ENCODE peak calls at places on chromosome 18, in eight cellular contexts. H is HCT116; K is CD8-positive, alpha-beta T cell; O is lower lobe of right lung; F is omental fat pad; Q is Calu3; B is HFFc6; W is epithelial cell of proximal tubule. L is an unnamed sample.

GRCh38 chr18:3211236-3211992 is 8.4 kb downstream of the MYOM1 start:
- DNase-seq in Q (no peak), W (peak; percentile 80), B (peak; percentile 9), K (no peak), O (no peak), F (no peak), H (no peak), L (no peak)

GRCh38 chr18:3060667-3061580 is 48.0 kb upstream of the LPIN2 start:
- DNase-seq in B (no peak), Q (no peak), F (no peak), H (no peak), K (no peak), W (no peak), O (no peak), L (no peak)

GRCh38 chr18:2883137-2883671 is 36.4 kb downstream of the EMILIN2 start:
- DNase-seq in B (no peak), W (no peak), K (peak; percentile 34), Q (no peak), O (no peak), H (no peak), F (no peak), L (no peak)

GRCh38 chr18:36668349-36668748 is 160.5 kb downstream of the TPGS2 start:
- DNase-seq in B (no peak), Q (no peak), H (no peak), F (no peak), O (no peak), W (no peak), K (no peak), L (no peak)

GRCh38 chr18:25282282-25282681 is 69.7 kb downstream of the ZNF521 start:
- DNase-seq in W (no peak), Q (no peak), F (no peak), O (peak; percentile 50), K (no peak), B (no peak), H (no peak), L (no peak)

GRCh38 chr18:22176622-22177495 is 7.5 kb downstream of the GATA6 start:
- DNase-seq in W (no peak), O (peak; percentile 60), Q (no peak), H (no peak), F (no peak), K (no peak), B (no peak), L (no peak)

GRCh38 chr18:62289047-62289446 is 36.1 kb upstream of the TNFRSF11A start:
- DNase-seq in Q (no peak), W (no peak), F (no peak), K (no peak), O (no peak), H (no peak), B (no peak), L (no peak)

GRCh38 chr18:6682437-6683111 is 46.9 kb upstream of the ARHGAP28 start:
- DNase-seq in W (no peak), K (no peak), B (no peak), F (no peak), H (no peak), O (no peak), Q (no peak), L (no peak)

GRCh38 chr18:37565138-37565984 is at the start of gene CELF4:
- DNase-seq in O (no peak), K (no peak), F (no peak), B (no peak), H (no peak), Q (no peak), W (no peak), L (no peak)

GRCh38 chr18:43869451-43870008 is 592.2 kb upstream of the SYT4 start:
- DNase-seq in Q (no peak), K (no peak), W (no peak), O (no peak), H (no peak), F (no peak), B (no peak), L (no peak)

GRCh38 chr18:72155327-72155726 is 388.8 kb downstream of the CBLN2 start:
- DNase-seq in F (no peak), B (no peak), H (no peak), K (no peak), O (no peak), W (no peak), Q (no peak), L (no peak)

GRCh38 chr18:8176554-8176953 is 432.7 kb upstream of the RAB12 start:
- DNase-seq in K (no peak), O (no peak), H (no peak), B (no peak), Q (no peak), W (no peak), F (no peak), L (no peak)

GRCh38 chr18:31679133-31679731 is 5.1 kb downstream of the B4GALT6 start:
- DNase-seq in H (peak; percentile 63), W (peak; percentile 75), B (no peak), Q (no peak), F (no peak), O (no peak), K (no peak), L (no peak)

GRCh38 chr18:14074187-14074586 is 58.0 kb downstream of the ZNF519 start:
- DNase-seq in B (no peak), O (no peak), W (no peak), K (no peak), H (peak; percentile 7), Q (no peak), F (no peak), L (no peak)

GRCh38 chr18:49013961-49014604 is 63.3 kb upstream of the SMAD7 start:
- DNase-seq in B (no peak), Q (no peak), H (no peak), F (peak; percentile 18), K (no peak), O (peak; percentile 41), W (no peak), L (peak; percentile 11)

GRCh38 chr18:68053290-68053689 is 536.8 kb upstream of the DSEL start:
- DNase-seq in O (no peak), W (no peak), Q (no peak), B (no peak), K (no peak), F (no peak), H (no peak), L (no peak)

GRCh38 chr18:37662099-37662498 is 96.5 kb upstream of the CELF4 start:
- DNase-seq in O (no peak), W (no peak), K (no peak), H (no peak), F (no peak), Q (no peak), B (no peak), L (no peak)

GRCh38 chr18:8609711-8610441 is 639 bp downstream of the RAB12 start:
- DNase-seq in W (no peak), F (no peak), K (no peak), B (no peak), H (no peak), Q (peak; percentile 10), O (peak; percentile 57), L (peak; percentile 41)

GRCh38 chr18:10659594-10659993 is 133.8 kb downstream of the NAPG start:
- DNase-seq in W (no peak), K (no peak), Q (no peak), O (no peak), H (no peak), B (no peak), F (no peak), L (no peak)

GRCh38 chr18:22466608-22467390 is 49.1 kb upstream of the CTAGE1 start:
- DNase-seq in H (peak; percentile 10), Q (peak; percentile 73), O (no peak), K (no peak), W (peak; percentile 30), B (peak; percentile 81), F (no peak), L (no peak)

DNA sequence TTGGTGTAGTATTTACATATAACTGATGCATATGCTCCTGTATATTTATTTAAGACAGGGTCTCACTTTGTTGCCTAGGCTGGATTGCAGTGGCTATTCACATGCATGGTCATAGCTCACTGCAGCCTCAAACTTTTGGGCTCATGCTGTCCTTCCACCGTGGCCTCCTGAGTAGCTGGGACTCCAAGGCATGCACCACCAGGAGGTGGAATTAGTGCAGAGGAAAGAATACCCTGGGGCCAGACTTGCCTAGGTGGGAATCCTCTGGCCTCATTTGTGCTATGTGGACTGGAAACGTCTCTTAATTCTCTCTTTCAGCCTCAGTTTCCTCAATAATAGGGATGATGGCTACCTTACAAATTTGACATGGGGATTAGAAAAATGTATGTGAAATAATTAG is 2.3 kb downstream of the CEP192 start:
- DNase-seq in F (no peak), H (no peak), W (no peak), K (no peak), B (no peak), Q (no peak), O (no peak), L (no peak)
- TF ChIP-seq CTCF in F (no peak), H (no peak), W (no peak), K (no peak), B (no peak), Q (no peak), O (no peak), L (no peak)

DNA sequence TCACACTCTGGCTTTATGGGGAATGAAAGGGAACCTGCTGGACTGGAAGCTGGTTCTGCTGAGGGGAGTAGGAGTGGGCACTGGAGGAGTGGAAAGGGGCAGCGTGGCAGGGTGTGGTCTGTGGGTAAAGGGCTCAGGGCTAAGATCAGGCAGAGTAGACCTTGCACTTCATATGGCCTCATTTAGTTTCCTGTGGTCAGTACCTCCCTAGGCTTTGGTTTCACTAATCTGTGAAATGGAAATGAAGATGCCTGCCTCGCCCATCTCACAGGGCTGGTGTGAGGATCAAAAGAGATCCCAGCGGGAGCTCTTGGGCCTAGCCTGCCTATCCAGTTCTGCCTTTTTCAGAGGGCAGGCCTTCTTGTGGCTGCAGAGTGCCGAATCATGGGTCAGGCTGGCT is 208.7 kb downstream of the LOXHD1 start:
- DNase-seq in K (no peak), Q (no peak), F (no peak), B (no peak), H (no peak), O (no peak), W (no peak), L (no peak)
- TF ChIP-seq CTCF in K (no peak), Q (no peak), F (no peak), B (no peak), H (no peak), O (no peak), W (no peak), L (no peak)

GRCh38 chr18:52422985-52423601 is 83.1 kb downstream of the DCC start:
- DNase-seq in B (no peak), Q (no peak), W (no peak), H (no peak), K (no peak), O (no peak), F (no peak), L (no peak)

GRCh38 chr18:52426041-52426440 is 86.0 kb downstream of the DCC start:
- DNase-seq in B (no peak), K (no peak), O (no peak), Q (no peak), H (no peak), W (no peak), F (no peak), L (no peak)

GRCh38 chr18:52426462-52426861 is 86.5 kb downstream of the DCC start:
- DNase-seq in W (no peak), K (no peak), O (no peak), H (no peak), B (no peak), Q (no peak), F (no peak), L (no peak)

GRCh38 chr18:52427521-52428175 is 87.7 kb downstream of the DCC start:
- DNase-seq in B (no peak), F (no peak), W (no peak), O (no peak), H (no peak), Q (no peak), K (no peak), L (no peak)
- TF ChIP-seq CTCF in B (no peak), F (no peak), W (no peak), O (no peak), H (no peak), Q (no peak), K (no peak), L (no peak)

GRCh38 chr18:657311-657997 is at the start of gene TYMS:
- DNase-seq in K (no peak), H (peak; percentile 63), W (peak; percentile 19), B (peak; percentile 14), Q (peak; percentile 81), F (no peak), O (peak; percentile 60), L (peak; percentile 72)
- TF ChIP-seq CTCF in K (no peak), H (no peak), W (no peak), B (peak; percentile 36), Q (no peak), F (no peak), O (peak; percentile 9), L (no peak)